ENCODE peak calls at places on chromosomes 4 and X, in four cellular contexts. A is A549, R is H1, V is K562. F is an unnamed sample.
A peak's percentile ranks its signal among the peaks of the same experiment; 100 is the strongest.

GRCh38 chrX:153902388-153902787 is 2.1 kb upstream of the AVPR2 start:
- DNase-seq in A (no peak), R (no peak), V (no peak), F (no peak)

GRCh38 chrX:46278591-46278990 is 266.6 kb downstream of the ZNF674 start:
- DNase-seq in A (no peak), R (no peak), V (no peak), F (no peak)

GRCh38 chrX:49184294-49185061 is 1.7 kb downstream of the PRICKLE3 start:
- DNase-seq in A (peak; percentile 69), R (peak; percentile 81), V (peak; percentile 80), F (peak; percentile 83)

GRCh38 chrX:22559506-22559905 is 286.8 kb downstream of the CBLL2 start:
- DNase-seq in A (no peak), R (no peak), V (no peak), F (peak; percentile 19)

GRCh38 chr4:3310301-3311094 is 17.7 kb downstream of the RGS12 start:
- DNase-seq in A (no peak), R (no peak), V (no peak), F (no peak)

GRCh38 chr4:16897351-16897750 is 1.1 kb downstream of the LDB2 start:
- DNase-seq in A (no peak), R (no peak), V (no peak), F (peak; percentile 30)

GRCh38 chr4:81566076-81566663 is 94.5 kb upstream of the RASGEF1B start:
- DNase-seq in A (no peak), R (no peak), V (no peak), F (no peak)

GRCh38 chr4:116374815-116375214 is 710.6 kb downstream of the TRAM1L1 start:
- DNase-seq in A (no peak), R (no peak), V (no peak), F (no peak)

GRCh38 chrX:10533686-10534365 is 86.6 kb downstream of the MID1 start:
- DNase-seq in A (no peak), R (no peak), V (no peak), F (no peak)

GRCh38 chrX:52608961-52609360 is 45.7 kb downstream of the SSX7 start:
- DNase-seq in A (no peak), R (no peak), V (no peak), F (no peak)

GRCh38 chr4:7594013-7594412 is 159.3 kb upstream of the PSAPL1 start:
- DNase-seq in A (no peak), R (no peak), V (no peak), F (no peak)

DNA sequence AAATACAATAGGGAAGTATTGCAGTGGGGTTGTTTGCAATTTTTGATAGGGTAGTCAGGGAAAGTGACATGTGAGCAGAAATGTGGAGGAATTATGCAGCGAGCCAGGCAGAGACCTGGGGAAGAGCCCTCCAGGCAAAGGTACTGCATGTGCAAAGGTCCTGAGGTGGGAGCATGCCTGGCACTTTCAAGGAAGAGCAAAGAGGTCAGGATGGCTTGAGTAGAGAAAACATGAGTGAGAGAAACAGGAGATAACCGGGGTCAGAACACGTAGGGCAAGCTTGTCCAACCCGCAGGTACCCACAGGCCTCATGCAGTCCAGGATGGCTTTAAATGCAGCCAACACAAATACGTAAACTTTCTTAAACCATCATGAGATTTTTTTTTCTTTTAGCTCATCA is 71.0 kb downstream of the COQ2 start:
- DNase-seq in A (no peak), R (no peak), V (no peak), F (no peak)
- H3K4me1 ChIP-seq in A (peaks cover 19% of the 10 kb centered on the region), R (no peaks in the 10 kb centered on the region), V (no peaks in the 10 kb centered on the region), F (no peaks in the 10 kb centered on the region)

GRCh38 chr4:79597266-79597665 is 189.2 kb upstream of the GK2 start:
- DNase-seq in A (no peak), R (no peak), V (no peak), F (peak; percentile 31)
- TF ChIP-seq MAFK in A (no peak), R (no peak), V (no peak), F (no peak)

DNA sequence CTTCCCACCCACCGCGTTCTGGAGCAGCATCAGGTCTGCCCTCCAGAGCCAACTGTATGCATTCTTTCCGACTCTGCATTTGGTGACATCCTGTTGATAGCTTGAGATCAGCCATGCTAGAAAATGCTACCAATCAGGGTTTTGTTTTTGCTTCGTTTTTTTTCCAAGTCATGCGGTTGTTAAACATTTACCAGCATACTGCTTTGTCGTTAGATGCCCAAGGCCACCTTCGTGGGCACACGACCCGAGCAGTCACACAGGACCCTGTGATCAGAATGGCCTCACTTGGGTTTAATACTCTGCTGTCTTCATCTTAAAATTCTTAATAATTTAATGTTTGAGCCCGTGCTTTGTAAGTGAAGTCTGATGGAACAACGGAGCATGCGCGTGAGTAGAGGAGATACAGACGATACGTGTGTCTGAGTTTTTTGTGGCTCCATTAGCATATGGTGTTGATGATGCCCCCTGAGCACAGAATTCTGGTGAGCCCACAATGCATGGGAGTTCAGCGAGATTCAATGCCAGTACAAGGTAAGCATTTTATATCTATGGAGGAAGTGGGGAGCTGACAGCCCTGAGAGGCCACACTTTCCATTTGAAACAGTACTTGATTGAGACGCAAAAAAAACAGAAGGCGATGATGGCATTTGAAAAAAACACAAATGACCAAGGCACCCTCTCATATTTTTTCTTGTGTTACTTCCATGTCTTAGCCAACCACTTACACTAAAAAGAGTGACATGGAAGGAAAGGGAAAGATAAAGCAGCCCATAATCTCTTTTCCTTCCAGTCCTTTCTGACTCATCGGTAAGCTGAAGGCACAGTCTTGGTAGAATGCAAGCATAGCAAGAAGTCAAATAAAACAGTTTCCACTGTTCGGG is 323.6 kb downstream of the BCOR start:
- DNase-seq in A (no peak), R (no peak), V (no peak), F (peak; percentile 28)
- H3K4me1 ChIP-seq in A (peaks cover 29% of the 10 kb centered on the region), R (peaks cover 2% of the 10 kb centered on the region), V (peaks cover 6% of the 10 kb centered on the region), F (peaks cover 2% of the 10 kb centered on the region)

GRCh38 chr4:6273661-6273990 is 4.0 kb downstream of the WFS1 start:
- DNase-seq in A (no peak), R (no peak), V (no peak), F (no peak)
- TF ChIP-seq MAFK in A (no peak), R (no peak), V (no peak), F (no peak)

GRCh38 chr4:153257151-153257620 is 52.9 kb downstream of the TRIM2 start:
- DNase-seq in A (no peak), R (no peak), V (no peak), F (peak; percentile 83)

GRCh38 chr4:153260152-153260551 is 55.9 kb downstream of the TRIM2 start:
- DNase-seq in A (no peak), R (no peak), V (no peak), F (no peak)

GRCh38 chr4:153257966-153258365 is 53.7 kb downstream of the TRIM2 start:
- DNase-seq in A (no peak), R (no peak), V (no peak), F (no peak)

GRCh38 chr4:153259679-153260078 is 55.4 kb downstream of the TRIM2 start:
- DNase-seq in A (no peak), R (no peak), V (no peak), F (no peak)

DNA sequence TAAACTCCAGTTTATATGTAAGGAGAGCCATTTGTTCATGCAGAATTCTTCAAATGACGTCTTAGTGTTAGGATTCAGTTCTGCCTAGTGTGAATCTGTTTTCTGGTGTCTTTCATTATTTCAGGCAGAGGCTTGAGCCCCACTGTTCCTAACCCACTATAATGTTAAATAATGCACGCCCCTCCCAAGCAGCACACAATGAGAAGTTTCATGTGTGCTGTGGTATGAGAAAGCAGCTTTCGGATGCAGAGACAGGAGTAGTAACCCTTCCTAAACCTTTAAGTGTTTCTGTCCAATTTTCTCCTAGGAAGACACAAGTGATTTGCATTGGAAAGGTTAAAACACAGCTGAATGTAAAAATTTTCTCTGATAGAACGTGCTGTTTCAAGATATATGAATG is 54.5 kb downstream of the TRIM2 start:
- DNase-seq in A (no peak), R (no peak), V (no peak), F (no peak)
- H3K4me1 ChIP-seq in A (peaks cover 8% of the 10 kb centered on the region), R (peaks cover 6% of the 10 kb centered on the region), V (no peaks in the 10 kb centered on the region), F (peaks cover 5% of the 10 kb centered on the region)

DNA sequence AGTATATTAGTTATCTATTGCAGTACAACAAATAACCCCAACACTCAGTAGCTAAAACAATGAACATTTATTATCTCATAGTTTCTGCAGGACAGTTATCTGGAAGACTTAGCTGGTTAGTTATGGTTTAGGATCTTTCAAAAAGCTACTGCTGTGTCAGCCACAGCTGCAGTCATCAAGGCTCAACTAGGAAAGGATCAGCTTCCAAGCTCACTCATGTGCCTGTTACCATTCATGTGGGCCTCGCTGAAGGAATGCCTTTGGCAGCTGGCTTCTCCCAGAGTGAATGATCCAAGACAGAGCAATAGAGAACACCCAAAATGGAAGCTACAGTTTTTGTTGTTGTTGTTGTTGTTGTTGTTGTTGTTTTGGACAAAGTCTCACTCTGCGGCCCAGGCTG is 13.5 kb upstream of the PRSS48 start:
- DNase-seq in A (no peak), R (no peak), V (no peak), F (no peak)
- TF ChIP-seq MAFK in A (no peak), R (no peak), V (no peak), F (no peak)

DNA sequence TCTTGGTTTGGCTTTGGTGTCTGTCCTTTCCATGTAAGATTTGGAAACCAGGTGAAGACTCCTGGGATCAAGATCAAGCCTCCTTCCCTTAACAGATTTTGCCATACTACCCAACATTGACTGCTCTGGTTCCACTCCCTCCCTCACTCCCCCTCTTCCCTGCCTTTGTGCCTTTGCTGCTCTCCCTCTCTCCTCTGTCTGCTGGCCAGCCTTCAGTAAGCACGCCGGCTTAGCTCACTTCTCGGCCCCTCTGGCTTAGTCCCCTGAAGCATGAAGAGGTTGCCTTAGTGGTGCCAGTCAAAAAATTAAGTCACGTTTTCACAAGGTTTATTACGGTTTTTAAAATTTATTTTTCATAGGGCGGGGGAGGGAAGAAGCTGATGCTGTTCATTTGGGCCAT is 6.0 kb downstream of the GRIA3 start:
- DNase-seq in A (no peak), R (no peak), V (no peak), F (no peak)
- H3K4me1 ChIP-seq in A (no peaks in the 10 kb centered on the region), R (no peaks in the 10 kb centered on the region), V (peaks cover under 1% of the 10 kb centered on the region), F (no peaks in the 10 kb centered on the region)

GRCh38 chr4:720111-720860 is 14.7 kb downstream of the PCGF3 start:
- DNase-seq in A (no peak), R (no peak), V (no peak), F (no peak)

GRCh38 chr4:722851-723360 is 17.3 kb downstream of the PCGF3 start:
- DNase-seq in A (no peak), R (no peak), V (no peak), F (no peak)

GRCh38 chr4:722181-722725 is 16.6 kb downstream of the PCGF3 start:
- DNase-seq in A (no peak), R (no peak), V (no peak), F (no peak)

GRCh38 chr4:723706-724105 is 18.1 kb downstream of the PCGF3 start:
- DNase-seq in A (no peak), R (no peak), V (no peak), F (no peak)

DNA sequence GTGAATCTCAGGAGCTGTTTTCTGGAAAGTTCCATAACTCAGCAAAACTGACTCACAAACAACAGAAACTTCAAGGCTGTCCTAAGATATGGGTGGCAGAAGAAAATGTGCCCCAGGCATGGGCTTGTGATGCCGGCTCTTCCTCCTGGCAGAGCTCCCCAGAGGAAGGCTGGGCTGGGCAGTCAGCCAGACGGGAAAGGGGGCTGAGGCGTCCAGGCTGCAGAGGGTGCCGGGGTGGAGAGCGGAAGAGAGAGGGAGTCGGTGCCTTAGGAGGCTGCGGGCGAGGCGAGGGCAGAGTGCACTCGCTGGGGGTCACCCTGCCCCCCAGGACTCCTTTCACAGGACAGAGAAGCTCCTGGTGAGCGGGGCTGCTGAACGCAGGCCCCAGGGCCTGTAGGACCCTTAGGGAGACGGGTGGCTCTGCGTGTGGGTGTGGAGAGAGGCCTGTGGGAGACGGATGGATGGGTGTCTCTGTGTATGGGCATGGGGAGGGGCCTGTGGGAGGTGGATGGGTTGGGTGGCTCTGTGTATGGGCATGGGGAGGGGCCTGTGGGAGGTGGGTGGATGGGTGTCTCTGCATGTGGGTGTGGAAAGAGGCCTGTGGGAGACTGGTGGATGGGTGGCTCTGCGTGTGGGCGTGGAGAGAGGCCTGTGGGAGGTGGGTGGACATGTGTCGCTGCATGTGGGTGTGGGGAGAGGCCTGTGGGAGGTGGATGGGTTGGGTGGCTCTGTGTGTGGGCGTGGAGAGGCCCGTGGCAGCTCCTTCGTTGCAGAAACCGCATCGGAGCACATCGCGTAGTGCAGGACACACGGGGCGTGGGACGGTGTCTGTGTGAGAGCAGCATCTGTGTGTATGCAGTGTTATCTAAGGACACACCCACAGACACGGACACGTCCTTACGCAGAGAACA is 15.9 kb downstream of the PCGF3 start:
- DNase-seq in A (no peak), R (no peak), V (no peak), F (no peak)
- TF ChIP-seq MAFK in A (no peak), R (no peak), V (no peak), F (no peak)